ENCODE peak calls at places on chromosomes 7 and 10, in six cellular contexts. F is SK-N-DZ, N is mesenchymal stem cell, T is HT1080, P is activated T-cell treated with anti-CD3 and anti-CD28 coated beads for 48 hours, U is H1. H is an unnamed sample.

GRCh38 chr10:71131096-71131495 is 81.3 kb upstream of the UNC5B start:
- DNase-seq in U (no peak), T (no peak), N (no peak), F (no peak), P (no peak), H (no peak)

GRCh38 chr7:104848386-104848990 is 165.5 kb upstream of the KMT2E start:
- DNase-seq in P (peak), T (peak), U (peak), F (peak), N (peak), H (peak)

GRCh38 chr7:143012409-143012808 is 14.5 kb downstream of the OR9A2 start:
- DNase-seq in T (no peak), F (no peak), U (no peak), N (no peak), P (no peak), H (no peak)

GRCh38 chr7:33727415-33727814 is 177.9 kb upstream of the BMPER start:
- DNase-seq in T (no peak), N (no peak), U (no peak), F (no peak), P (no peak), H (no peak)

GRCh38 chr10:97898429-97898828 is 48.8 kb downstream of the GOLGA7B start:
- DNase-seq in N (no peak), U (no peak), F (no peak), T (no peak), P (no peak), H (no peak)

GRCh38 chr7:134690016-134690415 is 43.4 kb downstream of the BPGM start:
- DNase-seq in U (no peak), P (no peak), N (peak), T (peak), F (no peak), H (no peak)

GRCh38 chr7:130008941-130009847 is 42.0 kb downstream of the ZC3HC1 start:
- DNase-seq in N (peak), U (no peak), T (peak), P (no peak), F (no peak), H (no peak)

GRCh38 chr7:123888192-123888591 is 36.8 kb upstream of the SPAM1 start:
- DNase-seq in P (no peak), F (no peak), T (no peak), U (no peak), N (no peak), H (no peak)

GRCh38 chr7:156473476-156474240 is 166.9 kb upstream of the RNF32 start:
- DNase-seq in U (peak), T (peak), P (peak), F (no peak), N (peak), H (peak)

GRCh38 chr7:51685794-51686193 is 369.2 kb upstream of the COBL start:
- DNase-seq in F (no peak), P (no peak), N (no peak), U (no peak), T (no peak), H (no peak)

H was measured in BE2C.